ENCODE peak calls at places on chromosomes 1 and 21, in six cellular contexts. V is T follicular helper cell, T is caudate nucleus, A is HFFc6, S is GM04503, I is HEK293T. B is an unnamed sample.

GRCh38 chr1:187491082-187491720 is 662.5 kb downstream of the PLA2G4A start:
- DNase-seq in V (no peak), T (no peak), A (no peak), S (no peak), I (no peak), B (no peak)

GRCh38 chr1:202643397-202644218 is 66.6 kb downstream of the SYT2 start:
- DNase-seq in V (no peak), T (no peak), A (no peak), S (no peak), I (peak; percentile 28), B (no peak)

GRCh38 chr1:52281518-52281917 is 84.5 kb downstream of the CC2D1B start:
- DNase-seq in V (no peak), T (no peak), A (peak; percentile 8), S (peak; percentile 22), I (no peak), B (no peak)

GRCh38 chr21:34022557-34023335 is 50.6 kb upstream of the MRPS6 start:
- DNase-seq in V (no peak), T (no peak), A (no peak), S (no peak), I (no peak), B (no peak)

GRCh38 chr21:15449556-15449955 is 280.2 kb upstream of the USP25 start:
- DNase-seq in V (no peak), T (no peak), A (no peak), S (no peak), I (no peak), B (no peak)

GRCh38 chr1:208135354-208135753 is 108.8 kb downstream of the PLXNA2 start:
- DNase-seq in V (no peak), T (no peak), A (no peak), S (no peak), I (no peak), B (peak; percentile 24)

GRCh38 chr1:58154256-58154655 is 392.3 kb downstream of the OMA1 start:
- DNase-seq in V (no peak), T (no peak), A (no peak), S (no peak), I (no peak), B (no peak)

GRCh38 chr1:45047032-45047431 is 35.0 kb downstream of the UROD start:
- DNase-seq in V (no peak), T (no peak), A (no peak), S (no peak), I (no peak), B (no peak)

GRCh38 chr1:152654110-152654509 is 9.1 kb upstream of the LCE2D start:
- DNase-seq in V (peak; percentile 14), T (peak; percentile 4), A (peak; percentile 39), S (no peak), I (peak; percentile 75), B (no peak)

GRCh38 chr1:224565611-224566406 is 50.3 kb upstream of the CNIH3 start:
- DNase-seq in V (no peak), T (no peak), A (no peak), S (no peak), I (no peak), B (no peak)

GRCh38 chr1:10796029-10796944 is at the start of gene CASZ1:
- DNase-seq in V (no peak), T (peak; percentile 59), A (peak; percentile 66), S (peak; percentile 53), I (peak; percentile 93), B (peak; percentile 29)

GRCh38 chr1:22376001-22376400 is 75.7 kb upstream of the ZBTB40 start:
- DNase-seq in V (no peak), T (no peak), A (no peak), S (peak; percentile 27), I (no peak), B (no peak)

GRCh38 chr1:11527541-11528452 is 48.8 kb downstream of the DISP3 start:
- DNase-seq in V (no peak), T (no peak), A (no peak), S (no peak), I (no peak), B (no peak)

GRCh38 chr1:78676347-78676982 is 26.8 kb downstream of the IFI44 start:
- DNase-seq in V (peak; percentile 37), T (no peak), A (peak; percentile 44), S (no peak), I (peak; percentile 39), B (peak; percentile 12)

GRCh38 chr1:164343189-164343588 is 215.8 kb upstream of the PBX1 start:
- DNase-seq in V (no peak), T (no peak), A (no peak), S (no peak), I (no peak), B (no peak)

GRCh38 chr1:3504151-3504822 is 49.8 kb downstream of the ARHGEF16 start:
- DNase-seq in V (no peak), T (no peak), A (peak; percentile 97), S (peak; percentile 94), I (no peak), B (peak; percentile 36)

GRCh38 chr1:30054126-30054525 is 669.3 kb downstream of the MATN1 start:
- DNase-seq in V (no peak), T (no peak), A (no peak), S (no peak), I (no peak), B (no peak)

B was measured in AG04449.